ENCODE peak calls at places on chromosomes 6 and 20, in five cellular contexts. H, G, Q, J and I are unnamed samples.

GRCh38 chr6:32224696-32225095 is 829 bp upstream of the NOTCH4 start:
- DNase-seq in H (no peak), G (no peak), Q (no peak), J (no peak), I (no peak)

GRCh38 chr20:13703265-13703664 is 64.5 kb upstream of the TASP1 start:
- DNase-seq in H (no peak), G (no peak), Q (no peak), J (no peak), I (no peak)

GRCh38 chr20:55291251-55291650 is 714.1 kb downstream of the CBLN4 start:
- DNase-seq in H (no peak), G (no peak), Q (no peak), J (no peak), I (no peak)

GRCh38 chr6:37547564-37548061 is 47.9 kb upstream of the CCDC167 start:
- DNase-seq in H (no peak), G (no peak), Q (peak), J (no peak), I (no peak)

GRCh38 chr6:3232017-3232838 is 4.8 kb upstream of the TUBB2B start:
- DNase-seq in H (no peak), G (no peak), Q (no peak), J (no peak), I (no peak)

GRCh38 chr20:46199198-46199597 is 81.1 kb downstream of the CD40 start:
- DNase-seq in H (no peak), G (no peak), Q (no peak), J (no peak), I (no peak)

GRCh38 chr6:40328376-40328987 is 258.7 kb downstream of the LRFN2 start:
- DNase-seq in H (peak), G (no peak), Q (peak), J (no peak), I (no peak)

GRCh38 chr6:133817460-133818047 is 71.4 kb upstream of the TCF21 start:
- DNase-seq in H (peak), G (no peak), Q (peak), J (no peak), I (no peak)

GRCh38 chr6:89970609-89971337 is 76.5 kb downstream of the GJA10 start:
- DNase-seq in H (no peak), G (no peak), Q (peak), J (no peak), I (no peak)

GRCh38 chr6:34568829-34569228 is 12.7 kb upstream of the SPDEF start:
- DNase-seq in H (no peak), G (no peak), Q (peak), J (no peak), I (no peak)

GRCh38 chr20:41335591-41335990 is 5.0 kb upstream of the LPIN3 start:
- DNase-seq in H (no peak), G (no peak), Q (no peak), J (no peak), I (no peak)

GRCh38 chr6:156174026-156174880 is 602.9 kb upstream of the ARID1B start:
- DNase-seq in H (no peak), G (no peak), Q (no peak), J (no peak), I (no peak)

GRCh38 chr6:8194499-8194898 is 92.2 kb upstream of the EEF1E1 start:
- DNase-seq in H (no peak), G (no peak), Q (no peak), J (no peak), I (no peak)

DNA sequence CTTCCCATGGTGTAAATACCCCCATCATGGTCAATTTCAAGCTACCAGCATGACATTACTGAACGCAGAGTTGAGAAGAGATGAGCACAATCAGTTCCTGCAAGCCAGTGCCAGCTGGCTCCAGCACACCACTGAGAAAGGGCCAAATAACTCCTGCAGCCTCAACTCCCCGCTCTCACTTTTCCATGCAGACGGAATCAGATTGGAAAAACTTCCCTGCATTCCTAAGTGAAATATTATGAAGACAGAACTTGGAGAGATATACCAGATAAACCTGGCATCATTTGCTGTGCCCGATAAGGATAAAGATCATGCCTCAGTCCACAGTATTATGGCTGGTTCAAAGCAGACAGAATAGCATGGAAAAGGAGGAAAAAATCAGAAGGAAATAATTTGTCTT is 56.7 kb downstream of the FILIP1 start:
- DNase-seq in H (peak), G (no peak), Q (no peak), J (peak), I (no peak)
- H3K27ac ChIP-seq in H (peak), G (no peak), Q (no peak), J (peak), I (peak)

GRCh38 chr20:31602779-31603441 is 2.2 kb upstream of the ID1 start:
- DNase-seq in H (peak), G (no peak), Q (no peak), J (no peak), I (no peak)
- TF ChIP-seq POLR2AphosphoS5 in H (no peak), G (no peak), Q (no peak), J (no peak), I (no peak)

DNA sequence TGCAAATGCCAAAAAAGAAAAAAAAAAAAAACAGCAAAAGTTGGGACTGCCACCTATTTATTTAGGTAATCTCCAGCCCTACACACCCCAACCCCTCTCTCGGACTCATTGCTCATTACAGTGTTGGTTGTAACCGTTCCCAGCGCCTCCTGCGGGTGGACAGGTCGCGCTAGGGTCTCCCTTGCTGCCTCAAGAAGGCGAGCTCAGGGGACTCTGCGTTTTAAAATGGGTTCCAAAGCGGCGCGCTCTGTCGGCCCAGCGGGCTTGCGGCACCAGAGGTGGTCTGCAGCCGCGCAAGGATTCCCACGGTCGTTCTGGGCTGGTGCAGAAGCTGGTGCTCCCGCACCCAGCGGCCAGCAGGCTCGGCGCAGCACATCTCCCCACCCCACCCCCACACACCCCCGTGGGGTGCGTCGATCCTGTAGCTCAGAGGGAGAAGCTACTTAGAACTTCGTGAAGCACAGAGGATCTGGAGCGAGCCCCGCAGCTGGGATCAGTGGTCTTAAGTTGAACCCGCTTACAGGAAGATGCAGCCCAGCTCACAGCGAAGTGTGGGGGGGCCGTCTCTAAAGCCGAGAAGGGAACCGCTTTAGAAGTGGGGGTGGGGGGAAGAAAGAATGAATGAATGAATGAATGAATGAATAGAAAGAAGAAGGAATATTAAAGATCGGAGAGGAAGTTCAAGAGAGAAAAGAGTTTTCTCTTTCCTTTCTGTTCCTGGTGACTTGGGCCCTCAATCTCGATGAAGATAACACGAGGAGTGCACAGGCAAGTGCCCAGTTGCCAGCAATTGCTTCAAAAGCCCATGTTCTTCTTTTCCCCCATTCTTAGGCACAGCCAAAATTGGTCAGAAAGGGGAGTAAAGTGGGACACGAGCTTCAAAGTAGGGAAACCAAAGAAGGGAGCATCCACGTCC is 766 bp downstream of the TFAP2A start:
- DNase-seq in H (no peak), G (no peak), Q (no peak), J (no peak), I (no peak)
- TF ChIP-seq CTCF in H (no peak), G (no peak), Q (peak), J (no peak), I (no peak)

GRCh38 chr20:59984551-59984950 is 26.3 kb downstream of the CDH26 start:
- DNase-seq in H (no peak), G (no peak), Q (no peak), J (no peak), I (no peak)

GRCh38 chr20:59992531-59992930 is 34.3 kb downstream of the CDH26 start:
- DNase-seq in H (no peak), G (no peak), Q (no peak), J (no peak), I (no peak)

GRCh38 chr20:59985864-59986263 is 27.6 kb downstream of the CDH26 start:
- DNase-seq in H (no peak), G (no peak), Q (no peak), J (no peak), I (no peak)

GRCh38 chr20:59987135-59987534 is 28.9 kb downstream of the CDH26 start:
- DNase-seq in H (no peak), G (no peak), Q (no peak), J (no peak), I (no peak)

DNA sequence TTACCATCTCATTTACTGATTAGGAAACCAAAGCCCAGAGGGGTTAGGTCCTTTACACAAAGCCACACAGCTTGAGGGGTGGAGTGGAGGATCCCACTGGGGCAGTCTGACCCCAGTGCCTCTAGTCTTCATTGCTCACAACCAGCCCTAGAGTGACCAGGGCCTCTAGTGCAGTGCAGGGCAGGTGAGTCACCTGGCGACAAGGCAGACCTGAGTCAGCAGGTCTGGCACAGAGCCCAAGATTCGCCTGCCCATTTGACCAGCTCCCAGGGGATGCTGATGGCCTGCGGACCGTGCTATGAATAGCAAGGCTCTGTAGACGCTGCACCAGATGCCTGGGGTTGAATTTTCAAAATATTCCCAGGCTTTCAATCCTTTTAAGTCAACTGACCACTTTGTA is 29.9 kb downstream of the CDH26 start:
- DNase-seq in H (no peak), G (no peak), Q (no peak), J (no peak), I (no peak)
- H3K27ac ChIP-seq in H (no peak), G (no peak), Q (no peak), J (no peak), I (no peak)

GRCh38 chr6:73675466-73676098 is 20.4 kb upstream of the CD109 start:
- DNase-seq in H (peak), G (peak), Q (peak), J (peak), I (no peak)
- TF ChIP-seq POLR2AphosphoS5 in H (no peak), G (no peak), Q (no peak), J (no peak), I (peak)

GRCh38 chr20:63969851-63970713 is at the start of gene ZNF512B:
- DNase-seq in H (peak), G (peak), Q (peak), J (peak), I (no peak)
- TF ChIP-seq CTCF in H (no peak), G (no peak), Q (peak), J (no peak), I (no peak)

DNA sequence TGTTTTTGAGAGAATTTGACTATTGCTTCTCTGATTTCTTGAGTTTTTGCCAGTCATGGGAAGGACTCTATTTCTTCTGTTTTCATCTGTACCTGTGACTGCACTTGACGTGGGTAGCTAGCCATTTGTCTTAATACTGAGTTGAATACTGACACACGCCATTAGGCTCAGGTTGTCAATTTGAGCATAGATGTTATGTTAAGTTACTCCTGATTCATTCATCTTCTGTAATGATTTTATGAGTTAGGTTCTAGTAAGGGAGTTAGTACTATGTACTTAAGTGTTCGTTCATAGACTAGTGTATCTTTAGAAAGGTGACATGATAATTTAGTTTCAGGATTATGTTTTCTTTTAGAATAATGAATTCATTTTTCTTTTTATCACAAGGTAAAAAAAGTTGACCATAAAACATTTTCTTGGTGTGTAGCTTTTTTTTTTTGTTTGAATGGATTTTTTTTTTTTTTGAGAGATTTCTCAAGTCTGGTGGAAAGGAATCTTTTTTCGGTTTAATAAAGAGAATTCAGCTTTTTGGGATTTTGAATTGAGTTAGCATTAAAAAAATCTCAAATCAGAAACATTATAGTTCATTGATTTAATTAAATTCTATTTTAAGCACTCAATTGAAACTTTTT is 1.7 kb downstream of the AFDN start:
- DNase-seq in H (no peak), G (no peak), Q (no peak), J (no peak), I (no peak)
- H3K27ac ChIP-seq in H (peak), G (peak), Q (no peak), J (peak), I (peak)

DNA sequence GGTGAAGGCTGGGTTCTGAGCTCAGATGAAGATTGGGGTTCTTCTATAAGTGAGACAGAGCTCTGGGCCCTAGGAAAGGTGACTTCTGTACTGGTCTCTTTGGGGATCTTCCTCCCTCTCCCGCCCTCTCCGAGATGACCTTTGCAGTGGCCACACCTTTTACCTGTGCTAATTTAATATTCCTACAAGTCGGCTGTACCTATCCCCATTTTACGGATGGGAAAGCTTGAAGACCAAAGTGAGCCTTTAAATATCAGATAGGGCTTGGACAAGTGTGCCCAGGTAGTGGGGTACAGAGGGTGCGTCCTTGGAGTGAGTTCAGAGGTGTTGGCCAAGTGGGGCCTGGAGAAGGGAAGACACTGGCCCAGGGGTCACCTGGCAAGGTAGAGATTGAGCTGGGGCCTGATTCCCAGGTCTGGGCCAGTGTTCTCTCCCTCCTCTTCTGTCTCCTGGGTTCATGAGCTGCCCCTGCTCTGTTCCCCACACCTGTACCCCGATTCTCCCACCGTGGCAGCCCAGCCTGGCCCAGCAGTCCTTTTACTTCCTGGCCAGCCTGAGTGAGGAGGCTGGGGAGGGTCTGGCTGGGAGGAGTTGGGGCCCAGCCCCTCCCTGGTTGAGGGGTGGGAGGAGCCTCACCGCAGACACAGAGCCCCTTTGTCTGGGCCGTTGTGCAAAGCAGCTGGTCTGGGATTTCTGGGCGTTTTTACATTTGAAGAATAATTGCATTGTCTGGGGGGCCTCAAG is 152.1 kb upstream of the RNF24 start:
- DNase-seq in H (no peak), G (no peak), Q (peak), J (no peak), I (no peak)
- TF ChIP-seq POLR2AphosphoS5 in H (no peak), G (no peak), Q (no peak), J (no peak), I (no peak)